ENCODE peak calls at places on chromosome 7, in six cellular contexts. S is body of pancreas, Y is IMR-90, Z is right lobe of liver, C is esophagus squamous epithelium, B is transverse colon. R is an unnamed sample. For H3K4me1, the result is how much of the 10 kb centered on the place peaks cover.

GRCh38 chr7:70512719-70513118 is 619.2 kb upstream of the GALNT17 start:
- DNase-seq in S (no peak), Y (no peak), Z (no peak), C (no peak), B (no peak), R (no peak)

GRCh38 chr7:87564290-87564963 is 36.3 kb downstream of the ABCB1 start:
- DNase-seq in S (peak), Y (no peak), Z (peak), C (no peak), B (peak), R (no peak)

GRCh38 chr7:79619216-79619615 is 165.7 kb upstream of the MAGI2 start:
- DNase-seq in S (no peak), Y (no peak), Z (no peak), C (no peak), B (no peak), R (no peak)

GRCh38 chr7:85039196-85039923 is 147.5 kb downstream of the SEMA3D start:
- DNase-seq in S (no peak), Y (no peak), Z (no peak), C (no peak), B (no peak), R (no peak)

GRCh38 chr7:40329601-40330153 is 194.9 kb downstream of the SUGCT start:
- DNase-seq in S (no peak), Y (peak), Z (no peak), C (no peak), B (no peak), R (no peak)

GRCh38 chr7:27157717-27158431 is 1.4 kb upstream of the HOXA7 start:
- DNase-seq in S (peak), Y (no peak), Z (no peak), C (no peak), B (peak), R (peak)

GRCh38 chr7:88169717-88170320 is 50.0 kb downstream of the SRI start:
- DNase-seq in S (no peak), Y (peak), Z (no peak), C (no peak), B (no peak), R (no peak)

GRCh38 chr7:36673703-36674102 is 50.6 kb downstream of the AOAH start:
- DNase-seq in S (no peak), Y (no peak), Z (no peak), C (no peak), B (no peak), R (no peak)

DNA sequence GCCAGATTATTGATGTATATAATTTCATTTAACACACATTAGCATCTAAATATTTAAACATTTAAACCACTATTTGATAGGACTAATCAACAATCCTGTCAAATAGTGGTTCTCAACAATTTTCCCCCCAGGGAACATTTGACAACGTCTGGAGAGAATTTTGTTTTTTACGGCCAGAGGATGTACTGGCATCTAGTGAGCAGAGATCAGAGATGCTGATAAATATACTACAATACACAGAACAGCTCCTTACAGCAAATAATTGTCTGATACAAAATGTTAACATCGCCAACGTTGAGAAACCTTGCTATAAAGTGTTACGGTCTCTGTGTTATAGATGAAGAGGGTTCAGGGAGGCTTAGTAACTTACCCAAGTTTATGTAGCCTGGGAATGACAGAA is 25.0 kb upstream of the TMEM229A start:
- DNase-seq in S (no peak), Y (no peak), Z (no peak), C (no peak), B (no peak), R (no peak)
- H3K4me1 ChIP-seq in S (under half), Y (under half), Z (under half), C (under half), B (under half), R (under half)

DNA sequence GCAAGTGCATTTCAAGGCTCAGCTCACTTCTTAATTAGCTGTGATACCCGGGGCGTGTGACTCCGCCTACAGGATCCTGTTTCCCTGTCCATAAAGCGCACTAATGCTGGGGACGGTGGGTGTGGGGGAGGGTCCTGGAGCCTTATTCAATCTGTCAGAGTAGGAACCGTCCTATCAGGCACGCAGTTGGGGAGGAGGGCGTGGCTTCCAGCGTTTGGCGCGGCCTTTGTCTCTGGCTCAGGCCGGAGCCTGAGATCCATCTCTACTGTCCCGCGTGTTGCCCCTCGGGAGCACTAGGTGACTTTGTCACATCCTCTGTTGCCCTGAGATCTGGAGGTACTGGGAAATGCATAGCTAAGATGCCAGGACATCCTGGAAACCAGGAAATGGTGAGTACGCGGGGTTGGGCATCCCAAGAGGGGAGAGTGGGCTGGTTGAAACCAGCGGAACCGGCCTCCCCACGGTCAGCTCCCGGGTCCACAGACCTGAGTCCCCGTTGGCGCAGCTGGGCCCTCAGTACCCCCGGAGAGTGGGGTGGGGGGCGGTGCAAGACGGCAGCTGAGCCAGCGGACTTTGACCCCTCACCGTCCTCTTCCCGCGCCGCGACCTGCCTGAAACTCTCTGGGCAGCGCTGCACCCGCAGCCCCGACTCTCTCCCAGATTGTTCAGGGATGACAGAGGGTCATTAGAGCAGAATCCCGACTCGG is 104.4 kb upstream of the ZNF92 start:
- DNase-seq in S (peak), Y (peak), Z (no peak), C (no peak), B (no peak), R (no peak)
- TF ChIP-seq POLR2A in S (no peak), Y (no peak), Z (no peak), C (no peak), B (no peak), R (no peak)

DNA sequence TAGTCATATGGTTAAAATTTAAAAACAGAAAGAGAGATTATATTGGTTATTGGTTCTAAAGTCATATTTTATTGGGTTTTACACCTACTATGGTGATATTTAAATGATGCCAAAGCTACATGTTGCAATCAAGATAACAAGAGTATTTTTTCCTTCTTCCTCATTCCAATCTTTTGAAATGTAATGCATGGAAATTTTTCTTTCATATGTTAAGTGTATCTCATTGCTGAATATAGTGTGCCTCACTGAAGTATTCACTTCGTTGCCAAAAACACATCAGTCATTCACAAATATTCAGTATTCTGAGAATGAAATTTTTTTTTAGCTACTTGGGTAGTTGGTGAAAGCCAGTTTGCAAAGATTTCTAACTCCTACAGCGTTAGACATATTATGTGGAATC is 19.5 kb downstream of the HDAC9 start:
- DNase-seq in S (no peak), Y (peak), Z (no peak), C (no peak), B (no peak), R (no peak)
- H3K4me1 ChIP-seq in S (under half), Y (under half), Z (under half), C (under half), B (under half), R (under half)

DNA sequence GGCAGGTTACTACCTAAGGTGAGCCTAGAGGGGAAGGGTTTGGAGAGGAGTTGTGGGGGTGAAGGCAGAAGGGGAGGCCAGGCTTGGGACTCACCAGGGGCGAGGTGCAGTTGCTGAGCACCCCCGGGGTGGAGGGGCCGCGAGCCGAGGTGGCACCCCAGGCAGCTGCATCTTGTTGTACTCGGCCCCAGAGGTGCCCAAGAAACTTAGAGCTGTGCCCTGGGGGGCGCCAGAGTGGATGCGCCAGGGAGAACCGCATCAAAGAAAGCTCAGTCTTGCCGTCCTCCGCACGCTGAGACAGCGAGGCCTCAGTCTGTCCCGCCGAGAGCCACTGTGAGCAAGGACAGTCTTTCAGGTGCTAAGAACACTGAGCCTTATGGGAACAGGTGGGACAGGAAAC is 7.4 kb downstream of the ATG9B start:
- DNase-seq in S (no peak), Y (no peak), Z (no peak), C (no peak), B (no peak), R (no peak)
- TF ChIP-seq POLR2A in S (no peak), Y (no peak), Z (no peak), C (no peak), B (no peak), R (no peak)

DNA sequence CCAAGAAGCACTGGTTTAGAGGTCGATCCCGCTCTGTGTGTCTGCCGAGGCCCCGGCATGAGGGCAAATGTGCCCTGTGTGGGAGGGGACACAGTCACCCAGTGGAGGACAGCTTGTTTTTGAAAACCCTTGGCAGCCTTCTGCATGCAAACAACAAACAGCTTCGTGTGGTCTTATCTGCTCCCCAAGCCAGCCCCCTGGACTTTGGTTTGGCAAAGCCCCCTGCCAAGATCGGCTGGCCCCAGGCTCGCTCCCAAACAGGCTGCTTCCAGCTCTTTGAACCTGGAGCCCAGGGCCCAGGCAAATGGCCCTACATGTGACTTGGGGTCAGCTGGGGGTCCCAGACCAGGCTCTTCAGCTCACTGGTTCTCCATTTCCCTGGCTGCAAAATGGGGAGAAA is 2.9 kb downstream of the ELN start:
- DNase-seq in S (no peak), Y (no peak), Z (no peak), C (no peak), B (no peak), R (no peak)
- H3K4me1 ChIP-seq in S (half or more), Y (under half), Z (under half), C (under half), B (under half), R (under half)

GRCh38 chr7:143318661-143319060 is 2.8 kb downstream of the CLCN1 start:
- DNase-seq in S (no peak), Y (peak), Z (peak), C (no peak), B (no peak), R (no peak)

GRCh38 chr7:143314107-143314506 is 1.8 kb upstream of the CLCN1 start:
- DNase-seq in S (no peak), Y (no peak), Z (no peak), C (no peak), B (no peak), R (no peak)

GRCh38 chr7:143320620-143321019 is 4.7 kb downstream of the CLCN1 start:
- DNase-seq in S (no peak), Y (no peak), Z (peak), C (no peak), B (peak), R (no peak)

GRCh38 chr7:143316492-143316891 is 581 bp downstream of the CLCN1 start:
- DNase-seq in S (no peak), Y (no peak), Z (no peak), C (no peak), B (no peak), R (no peak)

DNA sequence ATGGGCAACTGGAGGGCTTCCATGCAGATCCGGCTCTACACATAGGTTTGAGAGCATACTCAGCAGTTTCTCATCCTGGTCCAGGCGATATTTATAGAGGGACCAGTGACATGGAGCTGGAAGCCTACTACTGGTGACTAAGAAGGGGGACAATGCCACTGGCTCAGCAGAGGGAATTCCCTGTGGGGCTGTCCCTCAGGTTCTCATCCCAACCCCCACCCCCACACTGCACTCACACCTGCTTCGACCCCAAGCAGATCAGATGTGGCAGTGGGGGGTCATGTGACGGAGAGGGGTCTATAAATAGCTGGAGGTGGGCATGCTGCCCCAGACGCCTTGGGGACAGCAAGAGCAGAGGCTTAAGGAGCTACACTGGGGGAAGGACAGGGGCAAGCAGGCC is at the start of gene CLCN1:
- DNase-seq in S (no peak), Y (no peak), Z (no peak), C (no peak), B (no peak), R (no peak)
- TF ChIP-seq POLR2A in S (no peak), Y (no peak), Z (no peak), C (no peak), B (no peak), R (no peak)

GRCh38 chr7:132713893-132714292 is 137.6 kb upstream of the PLXNA4 start:
- DNase-seq in S (no peak), Y (no peak), Z (no peak), C (no peak), B (no peak), R (no peak)

GRCh38 chr7:132708501-132708900 is 132.2 kb upstream of the PLXNA4 start:
- DNase-seq in S (no peak), Y (no peak), Z (no peak), C (no peak), B (no peak), R (no peak)

GRCh38 chr7:132705146-132705545 is 128.9 kb upstream of the PLXNA4 start:
- DNase-seq in S (no peak), Y (no peak), Z (no peak), C (no peak), B (no peak), R (no peak)

DNA sequence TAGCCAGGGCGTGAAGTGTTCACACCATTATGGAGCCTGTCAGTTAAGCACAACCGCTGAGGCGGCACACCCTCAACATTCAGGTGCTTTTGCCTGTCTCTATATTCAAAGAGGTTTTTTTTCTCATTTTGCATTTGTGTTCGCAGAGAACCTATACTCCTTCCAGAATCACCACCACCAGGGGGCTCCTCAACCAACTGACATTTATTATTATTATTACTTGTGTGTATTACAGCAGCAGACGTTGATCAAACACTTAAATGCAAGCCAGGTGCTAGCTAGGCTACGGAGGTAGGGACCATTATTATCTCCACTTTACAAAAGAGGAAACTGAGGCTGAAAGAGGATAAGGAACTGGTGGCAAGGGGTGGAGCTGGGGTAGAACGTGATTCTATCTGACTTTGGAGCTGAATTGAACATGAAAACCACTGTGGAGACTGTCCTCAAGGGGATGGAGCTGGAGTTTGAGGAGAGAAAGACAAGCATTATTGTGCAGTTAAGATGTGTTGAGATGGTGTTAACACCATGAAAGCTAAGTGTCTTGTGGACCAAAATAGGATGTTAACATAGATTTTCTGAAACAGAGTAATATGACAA is 133.8 kb upstream of the PLXNA4 start:
- DNase-seq in S (peak), Y (peak), Z (no peak), C (no peak), B (no peak), R (no peak)
- H3K4me1 ChIP-seq in S (under half), Y (under half), Z (under half), C (under half), B (under half), R (under half)

DNA sequence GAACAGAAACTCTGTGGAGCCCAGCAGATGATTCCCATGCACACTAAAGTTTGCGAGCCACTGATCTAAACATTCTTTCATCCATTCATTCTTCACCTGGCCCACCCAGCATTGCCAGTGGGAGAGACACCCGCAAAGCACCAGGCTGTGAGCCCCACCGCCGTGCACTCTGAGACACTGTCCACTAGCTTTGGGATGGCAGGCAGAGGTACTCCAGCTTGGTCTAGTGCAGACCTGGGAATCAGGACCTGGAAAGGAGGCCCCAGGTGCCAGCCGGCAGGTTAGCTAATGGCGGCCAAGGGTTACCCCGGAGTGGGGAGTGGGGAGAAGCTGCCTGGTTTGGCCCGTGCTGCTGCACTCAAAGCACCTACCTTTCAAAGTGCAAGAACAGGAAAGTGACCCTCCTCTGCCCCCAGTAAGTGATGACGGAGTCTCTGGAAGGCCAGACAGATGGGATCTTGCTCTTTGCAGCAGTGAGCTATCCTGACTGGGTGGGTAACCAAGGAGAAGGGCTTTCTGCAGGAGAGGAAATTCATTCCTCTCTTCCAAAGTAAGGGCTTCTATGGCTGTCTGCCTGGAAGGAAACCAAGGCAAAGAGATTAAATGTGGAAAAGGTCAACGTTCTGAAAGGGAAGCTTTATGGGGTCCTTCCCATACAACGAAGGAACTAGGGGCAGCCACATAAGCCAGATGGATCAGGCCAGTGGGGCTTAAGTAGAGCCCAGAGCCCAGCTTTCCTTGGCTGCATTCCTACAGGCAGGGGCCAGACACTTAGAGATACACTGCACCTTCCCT is 74.2 kb upstream of the LRRC4 start:
- DNase-seq in S (no peak), Y (no peak), Z (peak), C (no peak), B (no peak), R (no peak)
- TF ChIP-seq POLR2A in S (no peak), Y (no peak), Z (no peak), C (no peak), B (no peak), R (no peak)

DNA sequence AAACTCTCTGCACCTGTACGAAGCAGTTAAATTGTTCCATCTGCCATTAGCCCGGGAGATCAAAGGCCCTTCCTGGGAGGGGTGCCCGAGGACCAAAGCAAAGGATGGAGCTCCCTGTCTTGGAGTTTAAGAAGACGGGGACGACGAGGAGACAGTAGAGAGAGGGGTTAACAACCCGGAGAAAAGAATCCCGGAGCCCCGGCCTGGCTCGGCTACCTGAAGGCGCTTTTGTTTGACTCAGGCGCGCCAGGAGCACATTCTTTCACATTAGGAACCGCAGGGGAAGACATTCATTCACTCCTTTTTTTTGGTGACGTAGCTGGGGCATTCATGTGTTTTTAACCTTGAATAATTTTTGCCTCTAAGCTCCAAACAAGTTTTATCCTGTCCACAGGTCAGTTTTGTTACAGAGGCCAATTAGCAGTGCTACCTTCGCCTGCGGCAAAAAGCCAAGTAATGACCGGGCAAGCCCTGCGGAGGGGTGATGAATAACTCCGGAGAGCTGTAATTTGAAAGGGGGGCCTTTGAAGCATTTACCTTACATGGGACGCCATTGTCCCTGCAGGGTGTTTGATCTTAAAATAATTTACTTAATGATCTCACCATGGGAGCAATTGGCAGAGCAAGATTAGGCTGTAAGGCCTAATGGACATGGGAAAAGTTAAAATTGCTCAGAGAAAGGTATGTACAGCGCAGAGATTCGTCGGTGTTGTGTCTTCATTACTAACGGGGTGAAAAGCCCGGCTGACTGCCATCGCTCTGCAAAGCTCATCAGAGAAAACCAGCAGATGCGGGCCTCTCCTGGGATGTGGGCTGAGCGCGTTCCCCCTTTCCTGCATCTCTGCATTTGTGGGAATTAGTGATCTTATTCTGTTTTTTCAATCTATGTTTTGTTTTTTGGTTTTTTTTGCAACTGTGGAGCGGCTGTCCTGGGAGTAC is 257.9 kb upstream of the SP4 start:
- DNase-seq in S (no peak), Y (no peak), Z (no peak), C (no peak), B (no peak), R (no peak)
- H3K4me1 ChIP-seq in S (under half), Y (under half), Z (under half), C (under half), B (under half), R (under half)